ENCODE peak calls at places on chromosomes 2 and 18, in nine cellular contexts. I is nephron progenitor cell, N is heart left ventricle, Z is neural crest cell, B is HT1080, K is HL-60, J is GM12865, H is NCI-H1105, X is amniotic stem cell. U is an unnamed sample.

GRCh38 chr18:9851511-9851910 is 34.3 kb upstream of the TXNDC2 start:
- DNase-seq in I (no peak), N (no peak), Z (no peak), B (no peak), K (peak), J (no peak), H (no peak), X (no peak), U (no peak)

GRCh38 chr2:72689579-72690170 is 136.2 kb downstream of the EXOC6B start:
- DNase-seq in I (no peak), N (no peak), Z (no peak), B (no peak), K (no peak), J (no peak), H (no peak), X (no peak), U (no peak)

GRCh38 chr18:27605107-27605834 is 420.2 kb upstream of the CHST9 start:
- DNase-seq in I (peak), N (no peak), Z (peak), B (peak), K (peak), J (peak), H (peak), X (peak), U (peak)

GRCh38 chr2:156901373-156902031 is 356.0 kb upstream of the GALNT5 start:
- DNase-seq in I (no peak), N (no peak), Z (no peak), B (no peak), K (no peak), J (no peak), H (no peak), X (no peak), U (no peak)

GRCh38 chr2:231563378-231563961 is 29.2 kb upstream of the TEX44 start:
- DNase-seq in I (peak), N (peak), Z (peak), B (peak), K (peak), J (peak), H (no peak), X (peak), U (peak)

GRCh38 chr2:49222975-49223528 is 68.7 kb upstream of the FSHR start:
- DNase-seq in I (no peak), N (no peak), Z (no peak), B (no peak), K (no peak), J (no peak), H (no peak), X (no peak), U (no peak)

GRCh38 chr2:151638188-151638933 is 95.9 kb downstream of the NEB start:
- DNase-seq in I (no peak), N (no peak), Z (no peak), B (peak), K (no peak), J (peak), H (no peak), X (no peak), U (no peak)

GRCh38 chr2:53036196-53036595 is 731.4 kb upstream of the CHAC2 start:
- DNase-seq in I (no peak), N (no peak), Z (no peak), B (no peak), K (no peak), J (no peak), H (no peak), X (no peak), U (no peak)

GRCh38 chr18:4035521-4035920 is 419.6 kb downstream of the DLGAP1 start:
- DNase-seq in I (no peak), N (no peak), Z (no peak), B (no peak), K (no peak), J (no peak), H (no peak), X (no peak), U (no peak)

GRCh38 chr18:48296581-48296980 is 112.6 kb downstream of the ZBTB7C start:
- DNase-seq in I (no peak), N (no peak), Z (no peak), B (no peak), K (no peak), J (no peak), H (no peak), X (no peak), U (no peak)

GRCh38 chr2:39220136-39220535 is 23.6 kb downstream of the CDKL4 start:
- DNase-seq in I (no peak), N (no peak), Z (no peak), B (no peak), K (no peak), J (no peak), H (no peak), X (no peak), U (no peak)

GRCh38 chr18:30967701-30968100 is 74.8 kb downstream of the DSC3 start:
- DNase-seq in I (no peak), N (no peak), Z (no peak), B (no peak), K (no peak), J (no peak), H (no peak), X (no peak), U (peak)

GRCh38 chr18:48376406-48376805 is 32.8 kb downstream of the ZBTB7C start:
- DNase-seq in I (peak), N (no peak), Z (no peak), B (no peak), K (no peak), J (no peak), H (no peak), X (no peak), U (no peak)

GRCh38 chr2:67289921-67290371 is 107.2 kb upstream of the ETAA1 start:
- DNase-seq in I (no peak), N (no peak), Z (no peak), B (peak), K (no peak), J (no peak), H (no peak), X (no peak), U (peak)

GRCh38 chr2:237424544-237424943 is 10.6 kb upstream of the COL6A3 start:
- DNase-seq in I (no peak), N (no peak), Z (no peak), B (no peak), K (no peak), J (no peak), H (no peak), X (no peak), U (no peak)

GRCh38 chr18:11752116-11752911 is 63.2 kb downstream of the GNAL start:
- DNase-seq in I (peak), N (no peak), Z (peak), B (no peak), K (no peak), J (peak), H (peak), X (no peak), U (peak)

GRCh38 chr2:44086639-44087036 is 82.0 kb upstream of the PPM1B start:
- DNase-seq in I (no peak), N (no peak), Z (no peak), B (no peak), K (no peak), J (no peak), H (no peak), X (no peak), U (no peak)

GRCh38 chr2:38997784-38998183 is 108.1 kb downstream of the ARHGEF33 start:
- DNase-seq in I (no peak), N (no peak), Z (no peak), B (peak), K (no peak), J (no peak), H (no peak), X (peak), U (peak)

GRCh38 chr2:235390108-235390815 is 103.6 kb upstream of the AGAP1 start:
- DNase-seq in I (no peak), N (no peak), Z (no peak), B (peak), K (peak), J (peak), H (no peak), X (no peak), U (peak)

GRCh38 chr2:25402477-25402876 is 60.8 kb upstream of the DNMT3A start:
- DNase-seq in I (no peak), N (no peak), Z (no peak), B (no peak), K (no peak), J (peak), H (no peak), X (no peak), U (no peak)

GRCh38 chr2:64978514-64979268 is 10.5 kb upstream of the SLC1A4 start:
- DNase-seq in I (no peak), N (no peak), Z (no peak), B (peak), K (no peak), J (peak), H (no peak), X (no peak), U (peak)

GRCh38 chr2:185738679-185739472 is at the start of gene FSIP2:
- DNase-seq in I (peak), N (peak), Z (peak), B (no peak), K (no peak), J (peak), H (no peak), X (peak), U (peak)

U was measured in foreskin keratinocyte.